ENCODE peak calls at places on chromosomes 3 and 15, in nine cellular contexts. B, M, L, W, R, K, E, X and Q are unnamed samples.

GRCh38 chr15:76073554-76073953 is 13.8 kb downstream of the TMEM266 start:
- DNase-seq in B (no peak), M (no peak), L (no peak), W (no peak), R (no peak), K (no peak), E (no peak), X (no peak), Q (no peak)

GRCh38 chr3:190338717-190339116 is 16.5 kb upstream of the CLDN1 start:
- DNase-seq in B (no peak), M (no peak), L (peak; percentile 53), W (no peak), R (no peak), K (peak; percentile 30), E (no peak), X (peak; percentile 56), Q (no peak)

GRCh38 chr15:60713096-60714084 is 234.4 kb upstream of the ICE2 start:
- DNase-seq in B (no peak), M (no peak), L (no peak), W (no peak), R (peak; percentile 51), K (no peak), E (no peak), X (peak; percentile 81), Q (no peak)

GRCh38 chr3:152398495-152398894 is 129.8 kb downstream of the MBNL1 start:
- DNase-seq in B (no peak), M (no peak), L (no peak), W (no peak), R (no peak), K (no peak), E (no peak), X (no peak), Q (no peak)

GRCh38 chr3:81545572-81545971 is 215.9 kb downstream of the GBE1 start:
- DNase-seq in B (no peak), M (no peak), L (peak; percentile 4), W (no peak), R (no peak), K (no peak), E (no peak), X (peak; percentile 54), Q (no peak)

GRCh38 chr15:64552281-64552948 is 92.0 kb downstream of the ZNF609 start:
- DNase-seq in B (no peak), M (no peak), L (no peak), W (no peak), R (no peak), K (no peak), E (no peak), X (no peak), Q (no peak)

GRCh38 chr3:18295171-18295920 is 129.8 kb downstream of the SATB1 start:
- DNase-seq in B (peak; percentile 96), M (peak; percentile 18), L (peak; percentile 80), W (no peak), R (peak; percentile 66), K (peak; percentile 75), E (peak; percentile 30), X (peak; percentile 46), Q (no peak)

GRCh38 chr3:177199206-177199765 is 2.0 kb upstream of the TBL1XR1 start:
- DNase-seq in B (no peak), M (no peak), L (no peak), W (no peak), R (no peak), K (no peak), E (no peak), X (no peak), Q (no peak)

GRCh38 chr3:151925876-151926275 is 52.4 kb downstream of the SUCNR1 start:
- DNase-seq in B (no peak), M (no peak), L (peak; percentile 32), W (no peak), R (no peak), K (no peak), E (no peak), X (peak; percentile 83), Q (no peak)

GRCh38 chr3:73633916-73634344 is 9.2 kb upstream of the PDZRN3 start:
- DNase-seq in B (no peak), M (no peak), L (no peak), W (no peak), R (no peak), K (no peak), E (no peak), X (peak; percentile 18), Q (no peak)

GRCh38 chr3:70813306-70813705 is 500.9 kb upstream of the MDFIC2 start:
- DNase-seq in B (no peak), M (no peak), L (no peak), W (no peak), R (no peak), K (no peak), E (no peak), X (no peak), Q (no peak)

GRCh38 chr3:131794766-131795381 is 239.9 kb downstream of the CPNE4 start:
- DNase-seq in B (peak; percentile 79), M (peak; percentile 51), L (peak; percentile 59), W (no peak), R (no peak), K (peak; percentile 70), E (peak; percentile 39), X (peak; percentile 52), Q (no peak)

GRCh38 chr3:121707531-121708273 is 41.8 kb downstream of the GOLGB1 start:
- DNase-seq in B (no peak), M (no peak), L (no peak), W (no peak), R (no peak), K (no peak), E (no peak), X (peak; percentile 2), Q (no peak)

GRCh38 chr15:78090422-78090821 is 1.9 kb upstream of the SH2D7 start:
- DNase-seq in B (no peak), M (no peak), L (no peak), W (no peak), R (no peak), K (no peak), E (no peak), X (no peak), Q (no peak)

GRCh38 chr3:131608741-131609140 is 106.0 kb upstream of the MRPL3 start:
- DNase-seq in B (no peak), M (no peak), L (no peak), W (no peak), R (no peak), K (no peak), E (no peak), X (no peak), Q (no peak)

GRCh38 chr15:93348711-93349110 is 259.7 kb upstream of the RGMA start:
- DNase-seq in B (no peak), M (peak; percentile 82), L (no peak), W (no peak), R (no peak), K (no peak), E (no peak), X (no peak), Q (no peak)

GRCh38 chr15:52018693-52019393 is at the start of gene MAPK6:
- DNase-seq in B (peak; percentile 95), M (peak; percentile 94), L (peak; percentile 93), W (peak; percentile 95), R (peak; percentile 94), K (peak; percentile 98), E (peak; percentile 56), X (peak; percentile 93), Q (peak; percentile 93)
- H3K27ac ChIP-seq in B (peak within 1 kb of the TSS; percentile 99), M (peak within 1 kb of the TSS; percentile 99), L (peak within 1 kb of the TSS; percentile 79), W (peak within 1 kb of the TSS; percentile 96), R (peak within 1 kb of the TSS; percentile 96), K (peak within 1 kb of the TSS; percentile 99), E (peak within 1 kb of the TSS; percentile 94), X (peak within 1 kb of the TSS; percentile 97), Q (peak within 1 kb of the TSS; percentile 84)

GRCh38 chr3:21722301-21722700 is 28.7 kb downstream of the ZNF385D start:
- DNase-seq in B (no peak), M (no peak), L (no peak), W (no peak), R (no peak), K (no peak), E (no peak), X (no peak), Q (no peak)
- H3K9me3 ChIP-seq in B (peaks cover 12% of the 10 kb centered on the region), M (no peaks in the 10 kb centered on the region), L (no peaks in the 10 kb centered on the region), W (no peaks in the 10 kb centered on the region), R (peaks cover 21% of the 10 kb centered on the region), K (no peaks in the 10 kb centered on the region), E (no peaks in the 10 kb centered on the region), X (no peaks in the 10 kb centered on the region), Q (no peaks in the 10 kb centered on the region)

DNA sequence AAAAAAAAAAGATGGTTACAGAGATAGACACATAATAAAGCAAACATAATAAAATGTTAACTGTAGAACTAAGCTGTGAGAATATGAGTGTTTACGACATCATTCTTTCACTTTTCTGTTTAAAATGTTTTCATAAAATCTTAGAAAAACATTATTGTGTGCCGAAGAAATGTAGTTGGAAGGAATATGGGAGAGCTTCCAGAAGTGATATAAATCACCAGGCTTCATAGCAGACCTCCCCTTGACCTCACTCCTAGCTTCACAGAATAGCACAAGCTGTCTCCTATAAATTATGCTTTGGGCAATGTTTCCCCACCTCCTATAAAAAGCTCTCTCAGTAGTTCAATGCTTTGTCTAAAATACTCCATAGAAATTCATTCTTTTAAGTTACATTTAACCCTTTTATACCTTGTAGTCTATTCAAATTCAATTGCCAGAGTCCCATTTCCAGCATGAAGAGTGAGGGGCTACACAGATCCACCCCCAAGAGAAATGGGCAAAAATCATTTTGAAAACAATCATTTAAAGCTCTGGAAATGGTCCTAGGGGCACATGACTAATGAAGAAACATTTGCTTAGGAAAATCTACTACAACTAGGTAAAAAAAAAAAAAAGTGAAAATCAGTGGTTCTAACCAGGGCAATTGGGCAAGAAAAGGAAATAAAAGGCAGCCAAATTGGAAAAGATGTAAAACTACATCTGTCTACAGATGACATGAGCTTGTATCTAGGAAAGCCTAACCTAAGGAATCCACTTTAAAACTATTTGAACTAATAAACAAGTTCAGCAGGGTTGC is 9.6 kb downstream of the IMPG2 start:
- DNase-seq in B (no peak), M (no peak), L (no peak), W (no peak), R (no peak), K (peak; percentile 9), E (no peak), X (peak; percentile 75), Q (no peak)
- H3K27ac ChIP-seq in B (no peak overlapping the region), M (no peak overlapping the region), L (no peak overlapping the region), W (no peak overlapping the region), R (no peak overlapping the region), K (peak overlapping the region; percentile 2), E (no peak overlapping the region), X (no peak overlapping the region), Q (no peak overlapping the region)

GRCh38 chr3:136708339-136708985 is 43.7 kb downstream of the STAG1 start:
- DNase-seq in B (no peak), M (no peak), L (no peak), W (no peak), R (no peak), K (no peak), E (no peak), X (no peak), Q (no peak)

GRCh38 chr3:136699271-136699828 is 52.8 kb downstream of the STAG1 start:
- DNase-seq in B (no peak), M (no peak), L (no peak), W (no peak), R (no peak), K (no peak), E (no peak), X (no peak), Q (no peak)

GRCh38 chr3:136698361-136698760 is 53.8 kb downstream of the STAG1 start:
- DNase-seq in B (no peak), M (no peak), L (no peak), W (no peak), R (no peak), K (no peak), E (no peak), X (no peak), Q (no peak)

DNA sequence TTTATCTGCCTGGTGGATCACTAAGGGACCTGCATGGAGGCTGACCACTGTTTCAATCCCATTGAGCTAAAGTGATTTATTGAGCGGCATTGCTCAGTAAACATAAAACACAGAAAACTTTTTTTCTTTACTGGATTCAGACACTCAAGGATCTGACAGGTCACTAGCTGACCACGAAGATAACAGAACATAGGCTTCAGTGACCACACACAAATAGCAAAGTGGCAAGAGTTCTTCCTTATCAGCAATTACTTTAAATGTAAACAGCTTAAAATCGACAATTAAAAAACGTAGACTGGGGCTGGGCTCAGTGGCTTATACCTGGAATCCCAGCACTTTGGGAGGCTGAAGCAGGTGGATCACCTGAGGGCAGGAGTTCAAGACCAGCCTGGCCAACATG is 48.7 kb downstream of the STAG1 start:
- DNase-seq in B (no peak), M (no peak), L (no peak), W (no peak), R (no peak), K (no peak), E (no peak), X (no peak), Q (no peak)
- H3K9me3 ChIP-seq in B (no peaks in the 10 kb centered on the region), M (peaks cover 9% of the 10 kb centered on the region), L (no peaks in the 10 kb centered on the region), W (no peaks in the 10 kb centered on the region), R (no peaks in the 10 kb centered on the region), K (no peaks in the 10 kb centered on the region), E (no peaks in the 10 kb centered on the region), X (no peaks in the 10 kb centered on the region), Q (no peaks in the 10 kb centered on the region)